ENCODE peak calls at places on chromosomes 3 and 15, in six cellular contexts. Y is stomach, T is WTC11, O is spleen, S is fibroblast of lung, A is kidney. R is an unnamed sample.
A peak's percentile ranks its signal among the peaks of the same experiment; 100 is the strongest.

GRCh38 chr15:76340802-76341365 is 4.3 kb downstream of the ISL2 start:
- DNase-seq in Y (no peak), T (no peak), O (peak; percentile 86), S (no peak), A (no peak), R (peak; percentile 54)

GRCh38 chr3:59069838-59070237 is 20.0 kb upstream of the CFAP20DC start:
- DNase-seq in Y (no peak), T (no peak), O (no peak), S (no peak), A (no peak), R (no peak)

GRCh38 chr3:8503461-8503860 is 1.8 kb downstream of the LMCD1 start:
- DNase-seq in Y (no peak), T (no peak), O (no peak), S (no peak), A (no peak), R (no peak)

GRCh38 chr3:13069495-13069894 is 3.7 kb downstream of the IQSEC1 start:
- DNase-seq in Y (no peak), T (no peak), O (no peak), S (no peak), A (no peak), R (no peak)

GRCh38 chr3:49173116-49173791 is 1.9 kb downstream of the KLHDC8B start:
- DNase-seq in Y (peak; percentile 27), T (peak; percentile 48), O (no peak), S (peak; percentile 15), A (peak; percentile 85), R (no peak)

GRCh38 chr15:39556461-39556860 is 24.4 kb upstream of the THBS1 start:
- DNase-seq in Y (no peak), T (no peak), O (no peak), S (peak; percentile 88), A (no peak), R (no peak)

GRCh38 chr15:56732135-56732880 is 1.0 kb downstream of the ZNF280D start:
- DNase-seq in Y (no peak), T (no peak), O (no peak), S (peak; percentile 29), A (no peak), R (no peak)

GRCh38 chr3:25493786-25494185 is 65.7 kb downstream of the RARB start:
- DNase-seq in Y (no peak), T (no peak), O (no peak), S (no peak), A (no peak), R (no peak)

GRCh38 chr3:59692117-59692516 is 642.3 kb upstream of the CFAP20DC start:
- DNase-seq in Y (no peak), T (no peak), O (no peak), S (no peak), A (no peak), R (no peak)

GRCh38 chr3:137349949-137350348 is 392.2 kb downstream of the IL20RB start:
- DNase-seq in Y (no peak), T (no peak), O (no peak), S (no peak), A (no peak), R (no peak)

GRCh38 chr3:14513566-14514322 is 26.4 kb downstream of the GRIP2 start:
- DNase-seq in Y (no peak), T (no peak), O (peak; percentile 57), S (no peak), A (no peak), R (peak; percentile 7)

GRCh38 chr3:155065537-155065936 is 14.6 kb upstream of the MME start:
- DNase-seq in Y (no peak), T (no peak), O (no peak), S (peak; percentile 71), A (no peak), R (no peak)

GRCh38 chr3:7367968-7368367 is 507.1 kb downstream of the GRM7 start:
- DNase-seq in Y (no peak), T (no peak), O (no peak), S (no peak), A (no peak), R (no peak)

GRCh38 chr3:120567370-120568197 is 28.6 kb upstream of the NDUFB4 start:
- DNase-seq in Y (no peak), T (peak; percentile 24), O (no peak), S (peak; percentile 52), A (no peak), R (no peak)

GRCh38 chr3:99559196-99559595 is 79.2 kb upstream of the COL8A1 start:
- DNase-seq in Y (no peak), T (no peak), O (no peak), S (no peak), A (no peak), R (no peak)

GRCh38 chr3:112682361-112682760 is 41.4 kb upstream of the CCDC80 start:
- DNase-seq in Y (no peak), T (no peak), O (no peak), S (no peak), A (no peak), R (no peak)

GRCh38 chr3:29936054-29936453 is 655.2 kb downstream of the RBMS3 start:
- DNase-seq in Y (no peak), T (no peak), O (no peak), S (no peak), A (no peak), R (no peak)

GRCh38 chr3:50806806-50807205 is 132.1 kb downstream of the DOCK3 start:
- DNase-seq in Y (no peak), T (peak; percentile 36), O (no peak), S (no peak), A (no peak), R (no peak)

GRCh38 chr3:175150812-175151411 is 291.8 kb downstream of the NAALADL2 start:
- DNase-seq in Y (no peak), T (no peak), O (no peak), S (no peak), A (no peak), R (no peak)

GRCh38 chr3:198018416-198018815 is 58.4 kb downstream of the LMLN start:
- DNase-seq in Y (no peak), T (no peak), O (no peak), S (no peak), A (no peak), R (no peak)

GRCh38 chr3:37913531-37913930 is 51.9 kb downstream of the CTDSPL start:
- DNase-seq in Y (no peak), T (no peak), O (no peak), S (no peak), A (no peak), R (no peak)

GRCh38 chr3:151216641-151217040 is 13.6 kb upstream of the GPR171 start:
- DNase-seq in Y (no peak), T (no peak), O (no peak), S (no peak), A (no peak), R (no peak)

GRCh38 chr15:42508263-42508690 is 12.8 kb downstream of the SNAP23 start:
- DNase-seq in Y (no peak), T (no peak), O (no peak), S (peak; percentile 64), A (no peak), R (no peak)

GRCh38 chr3:37814547-37814946 is 47.1 kb upstream of the CTDSPL start:
- DNase-seq in Y (no peak), T (no peak), O (no peak), S (peak; percentile 50), A (no peak), R (no peak)

GRCh38 chr3:29922990-29923746 is 642.3 kb downstream of the RBMS3 start:
- DNase-seq in Y (no peak), T (no peak), O (no peak), S (peak; percentile 95), A (no peak), R (no peak)

DNA sequence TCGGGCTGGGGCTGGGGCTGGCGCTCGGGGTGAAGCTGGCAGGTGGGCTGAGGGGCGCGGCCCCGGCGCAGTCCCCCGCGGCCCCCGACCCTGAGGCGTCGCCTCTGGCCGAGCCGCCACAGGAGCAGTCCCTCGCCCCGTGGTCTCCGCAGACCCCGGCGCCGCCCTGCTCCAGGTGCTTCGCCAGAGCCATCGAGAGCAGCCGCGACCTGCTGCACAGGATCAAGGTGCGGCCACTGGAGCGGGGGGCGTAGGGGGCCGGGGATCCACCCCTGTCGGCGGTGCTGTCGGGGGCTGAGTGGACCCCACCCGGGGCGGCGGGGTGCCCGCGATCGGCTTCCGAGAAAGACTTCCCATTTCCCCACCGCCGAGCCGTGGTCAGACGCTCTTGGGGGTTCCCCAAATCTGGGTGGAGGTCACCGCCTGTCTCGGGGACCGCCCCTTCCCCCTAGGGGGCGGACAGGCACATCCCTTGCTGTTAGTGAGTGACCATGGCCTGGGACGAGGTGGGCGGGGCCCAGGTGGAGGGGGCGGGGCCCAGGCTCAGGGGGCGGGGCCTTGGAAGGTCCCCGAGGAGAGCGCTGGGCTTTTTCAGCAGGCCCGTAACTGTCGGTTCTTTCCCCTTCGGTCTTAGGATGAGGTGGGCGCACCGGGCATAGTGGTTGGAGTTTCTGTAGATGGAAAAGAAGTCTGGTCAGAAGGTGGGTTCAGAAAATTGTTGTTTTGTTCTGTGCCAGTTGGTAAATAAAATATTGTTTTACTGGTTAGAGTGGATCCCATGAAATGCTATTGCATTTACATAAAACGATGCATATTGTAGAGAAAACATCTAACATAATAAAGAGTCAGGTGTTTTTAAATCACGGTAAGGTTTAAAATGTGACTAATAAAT is 587 bp downstream of the LACTB start:
- DNase-seq in Y (peak; percentile 95), T (peak; percentile 97), O (peak; percentile 96), S (peak; percentile 62), A (peak; percentile 95), R (peak; percentile 77)
- TF ChIP-seq CTCF in Y (no peak), T (no peak), O (no peak), S (no peak), A (peak; percentile 11), R (no peak)

DNA sequence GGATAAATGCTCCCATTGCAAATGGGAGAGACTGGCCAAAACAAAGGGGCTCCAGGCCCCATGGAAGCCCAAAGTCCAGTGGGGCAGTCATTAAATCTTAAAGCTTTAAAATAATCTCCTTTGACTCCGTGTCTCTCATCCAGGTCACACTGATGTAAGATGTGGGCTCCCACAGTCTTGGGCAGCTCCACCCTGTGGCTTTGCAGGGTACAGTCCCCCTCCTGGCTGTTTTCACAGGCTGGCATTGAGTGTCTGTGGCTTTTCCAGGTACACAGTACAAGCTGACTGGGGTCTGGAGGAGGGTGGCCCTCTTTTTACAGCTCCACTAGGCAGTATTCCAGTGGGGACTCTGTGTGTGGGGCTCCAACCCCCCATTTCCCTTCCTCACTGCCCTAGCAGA is 45.9 kb downstream of the NIPA2 start:
- DNase-seq in Y (no peak), T (peak; percentile 41), O (no peak), S (no peak), A (no peak), R (no peak)
- TF ChIP-seq CTCF in Y (no peak), T (no peak), O (no peak), S (no peak), A (peak; percentile 17), R (no peak)

GRCh38 chr15:25933456-25934158 is 70.5 kb upstream of the ATP10A start:
- DNase-seq in Y (peak; percentile 61), T (peak; percentile 73), O (peak; percentile 83), S (peak; percentile 86), A (peak; percentile 87), R (peak; percentile 24)
- TF ChIP-seq CTCF in Y (peak; percentile 59), T (peak; percentile 36), O (peak; percentile 37), S (peak; percentile 89), A (peak; percentile 72), R (no peak)

DNA sequence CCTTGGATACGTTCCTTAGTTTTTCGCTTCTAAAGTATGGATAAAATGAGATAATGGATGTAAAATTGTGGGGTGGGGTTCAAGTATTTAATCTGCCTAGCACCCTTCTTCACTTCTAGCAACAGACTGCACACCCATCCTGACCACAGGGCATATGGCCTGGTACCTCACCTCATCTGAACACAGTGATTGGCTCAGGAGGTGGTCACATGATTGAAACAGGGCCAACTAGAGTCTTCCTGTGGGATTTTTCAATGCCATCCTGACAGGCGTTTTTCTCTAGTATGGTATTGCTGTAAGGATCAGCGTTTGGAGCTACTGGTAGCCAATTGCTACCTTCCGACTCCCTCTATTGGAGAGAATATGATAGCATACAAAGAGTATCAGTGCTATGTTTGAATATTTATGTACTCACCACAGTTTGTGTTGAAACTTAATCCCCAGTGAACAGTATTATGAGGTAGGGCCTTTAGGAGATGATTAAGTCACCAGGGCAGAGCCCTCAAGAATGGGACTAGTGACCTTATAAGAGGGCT is 172.2 kb downstream of the PPM1L start:
- DNase-seq in Y (no peak), T (no peak), O (no peak), S (no peak), A (no peak), R (no peak)
- TF ChIP-seq CTCF in Y (no peak), T (no peak), O (no peak), S (no peak), A (no peak), R (no peak)